ENCODE peak calls at places on chromosomes 3 and 15, in four cellular contexts. T is HepG2, E is A549, U is K562. X is an unnamed sample.

GRCh38 chr3:136545664-136546266 is 206.4 kb downstream of the STAG1 start:
- DNase-seq in T (no peak), E (no peak), U (peak; percentile 2), X (no peak)

GRCh38 chr15:38706956-38707355 is 142.3 kb upstream of the RASGRP1 start:
- DNase-seq in T (no peak), E (no peak), U (no peak), X (no peak)

GRCh38 chr15:80118956-80119355 is 33.8 kb upstream of the FAH start:
- DNase-seq in T (no peak), E (no peak), U (no peak), X (no peak)

GRCh38 chr3:128053614-128054013 is 1.4 kb downstream of the SEC61A1 start:
- DNase-seq in T (peak; percentile 40), E (no peak), U (no peak), X (no peak)

GRCh38 chr3:18758047-18758704 is 333.0 kb upstream of the SATB1 start:
- DNase-seq in T (peak; percentile 47), E (peak; percentile 1), U (peak; percentile 36), X (no peak)

GRCh38 chr3:36774072-36774471 is 9.7 kb upstream of the DCLK3 start:
- DNase-seq in T (no peak), E (no peak), U (no peak), X (no peak)

GRCh38 chr15:60787737-60788513 is 309.0 kb upstream of the ICE2 start:
- DNase-seq in T (no peak), E (no peak), U (peak; percentile 4), X (peak; percentile 40)

GRCh38 chr3:157410945-157411344 is 25.7 kb upstream of the PTX3 start:
- DNase-seq in T (no peak), E (no peak), U (no peak), X (no peak)

GRCh38 chr3:152269423-152270144 is 855 bp downstream of the MBNL1 start:
- DNase-seq in T (peak; percentile 46), E (peak; percentile 18), U (peak; percentile 66), X (no peak)

GRCh38 chr3:126344380-126345041 is 12.7 kb downstream of the KLF15 start:
- DNase-seq in T (no peak), E (no peak), U (no peak), X (peak; percentile 8)

GRCh38 chr3:34152641-34153040 is 354.2 kb downstream of the PDCD6IP start:
- DNase-seq in T (no peak), E (no peak), U (no peak), X (no peak)

GRCh38 chr3:58078610-58079009 is 70.4 kb downstream of the FLNB start:
- DNase-seq in T (no peak), E (no peak), U (no peak), X (no peak)

GRCh38 chr15:78224024-78224413 is 10.3 kb downstream of the ACSBG1 start:
- DNase-seq in T (no peak), E (no peak), U (no peak), X (no peak)

GRCh38 chr3:159852821-159853505 is 135.7 kb upstream of the IL12A start:
- DNase-seq in T (no peak), E (peak; percentile 10), U (no peak), X (peak; percentile 35)

GRCh38 chr15:88403461-88403860 is 63.7 kb downstream of the MRPL46 start:
- DNase-seq in T (no peak), E (no peak), U (no peak), X (no peak)

GRCh38 chr3:171001957-171002694 is 24.4 kb downstream of the SLC2A2 start:
- DNase-seq in T (peak; percentile 100), E (peak; percentile 49), U (no peak), X (no peak)

GRCh38 chr15:77069521-77070121 is 1.3 kb downstream of the TSPAN3 start:
- DNase-seq in T (no peak), E (no peak), U (peak; percentile 14), X (no peak)

GRCh38 chr3:57500506-57500905 is 43.6 kb downstream of the DNAH12 start:
- DNase-seq in T (peak; percentile 64), E (no peak), U (no peak), X (no peak)

GRCh38 chr3:191290311-191291025 is 38.7 kb upstream of the CCDC50 start:
- DNase-seq in T (no peak), E (no peak), U (no peak), X (no peak)

GRCh38 chr3:178454714-178455113 is 81.5 kb upstream of the KCNMB2 start:
- DNase-seq in T (no peak), E (no peak), U (no peak), X (no peak)

DNA sequence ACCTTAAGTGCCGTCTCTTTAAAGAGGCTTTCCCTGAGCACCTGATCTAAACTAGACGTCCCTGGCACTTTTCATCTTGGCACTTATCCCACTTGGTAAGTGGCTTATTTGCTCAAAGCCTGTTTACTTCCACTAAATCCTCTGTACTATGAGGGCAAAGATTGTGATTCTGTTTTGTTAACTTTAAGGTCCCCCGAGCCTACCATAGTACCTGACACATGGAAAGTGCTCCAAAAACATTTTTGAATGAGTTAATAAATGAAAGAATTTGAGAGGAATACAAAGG is 323.4 kb upstream of the TLE3 start:
- DNase-seq in T (peak; percentile 5), E (no peak), U (no peak), X (no peak)
- TF ChIP-seq NR3C1 in T (no peak), E (no peak), U (no peak), X (no peak)

GRCh38 chr3:169931747-169932520 is 20.6 kb downstream of the SAMD7 start:
- DNase-seq in T (no peak), E (no peak), U (peak; percentile 64), X (no peak)
- TF ChIP-seq NR3C1 in T (no peak), E (no peak), U (no peak), X (no peak)

GRCh38 chr15:40281057-40281850 is 1.6 kb downstream of the ANKRD63 start:
- DNase-seq in T (no peak), E (no peak), U (no peak), X (peak; percentile 49)
- TF ChIP-seq NR3C1 in T (no peak), E (no peak), U (no peak), X (no peak)

GRCh38 chr3:120855665-120856437 is 52.2 kb upstream of the STXBP5L start:
- DNase-seq in T (no peak), E (no peak), U (no peak), X (no peak)
- TF ChIP-seq NR3C1 in T (no peak), E (no peak), U (no peak), X (no peak)

GRCh38 chr3:143963946-143964345 is 7.7 kb upstream of the DIPK2A start:
- DNase-seq in T (no peak), E (no peak), U (no peak), X (no peak)
- TF ChIP-seq NR3C1 in T (no peak), E (no peak), U (no peak), X (no peak)

GRCh38 chr3:15460891-15461524 is 33.6 kb downstream of the EAF1 start:
- DNase-seq in T (no peak), E (no peak), U (no peak), X (no peak)
- TF ChIP-seq NR3C1 in T (no peak), E (no peak), U (no peak), X (no peak)

DNA sequence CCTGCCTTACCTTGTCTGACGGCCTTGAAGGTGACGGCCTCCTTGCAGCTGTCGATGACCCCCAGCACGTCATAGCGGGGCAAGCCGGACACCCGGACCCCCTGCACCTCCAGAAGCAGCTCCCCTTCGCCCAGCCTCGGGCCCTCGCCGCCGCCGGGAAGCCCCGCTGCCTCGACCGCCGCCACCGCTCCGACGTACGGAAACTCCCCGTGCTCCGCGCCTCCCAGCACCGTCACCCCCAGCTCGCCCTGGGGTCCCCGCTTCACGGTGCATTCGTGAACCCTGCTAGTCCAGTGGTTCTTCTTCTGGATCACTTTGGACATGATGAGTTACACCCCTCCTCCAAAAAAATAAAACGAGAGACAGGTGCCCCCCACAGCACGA is 740 bp downstream of the MAGI1 start:
- DNase-seq in T (no peak), E (no peak), U (peak; percentile 0), X (peak; percentile 32)
- TF ChIP-seq NR3C1 in T (no peak), E (no peak), U (no peak), X (no peak)

DNA sequence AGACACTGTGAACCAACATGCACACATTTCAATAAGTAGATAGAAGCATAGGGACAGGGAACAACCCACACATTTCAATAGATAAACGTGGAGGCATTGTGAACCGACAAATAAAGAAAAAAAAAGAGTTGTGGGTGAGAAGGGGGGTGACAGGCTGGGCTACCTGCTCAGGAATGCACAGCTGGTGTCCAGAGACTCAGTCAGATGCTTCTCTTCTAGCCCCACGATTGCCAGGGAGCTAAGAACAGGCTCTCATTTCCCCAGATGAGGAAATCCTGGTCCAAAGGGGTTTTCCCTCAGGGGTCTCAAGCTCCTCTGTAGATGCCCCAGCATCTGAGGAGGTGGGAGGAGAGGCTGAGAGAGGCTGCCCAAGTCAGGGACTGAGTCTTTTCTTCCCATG is 35.5 kb downstream of the BNC1 start:
- DNase-seq in T (no peak), E (no peak), U (no peak), X (no peak)
- TF ChIP-seq NR3C1 in T (no peak), E (no peak), U (no peak), X (no peak)

X was measured in WTC11.